ENCODE peak calls at places on chromosomes 7 and 10, in nine cellular contexts. U is CD8-positive, alpha-beta memory T cell; A is RWPE2; W is SJSA1; Y is stomach; N is MM.1S; F is CD4-positive, alpha-beta memory T cell; Z is OCI-LY7; P is body of pancreas. G is an unnamed sample.
A peak's percentile ranks its signal among the peaks of the same experiment; 100 is the strongest.

GRCh38 chr10:5606864-5607263 is 59.5 kb downstream of the ASB13 start:
- DNase-seq in A (no peak), N (no peak), W (no peak), Z (peak; percentile 43), Y (no peak), P (no peak), U (no peak), F (no peak), G (no peak)

GRCh38 chr10:47245731-47246350 is 54.2 kb upstream of the GDF10 start:
- DNase-seq in U (no peak), Z (no peak), F (no peak), N (no peak), P (no peak), A (no peak), W (no peak), Y (no peak), G (no peak)

GRCh38 chr7:140625908-140626868 is 14.4 kb downstream of the DENND2A start:
- DNase-seq in U (no peak), Y (peak; percentile 72), W (peak; percentile 99), A (peak; percentile 91), N (no peak), P (peak; percentile 54), Z (no peak), F (no peak), G (no peak)

GRCh38 chr7:130371059-130371458 is 9.2 kb upstream of the CPA1 start:
- DNase-seq in W (no peak), F (no peak), N (no peak), U (no peak), Z (no peak), P (peak; percentile 46), Y (peak; percentile 35), A (no peak), G (no peak)

GRCh38 chr7:142626420-142627035 is 122.7 kb upstream of the PRSS1 start:
- DNase-seq in W (peak; percentile 16), A (no peak), Z (peak; percentile 66), U (peak; percentile 68), P (peak; percentile 75), F (peak; percentile 60), Y (peak; percentile 64), N (peak; percentile 80), G (peak; percentile 70)

GRCh38 chr7:55140221-55140980 is 121.6 kb downstream of the EGFR start:
- DNase-seq in N (no peak), A (no peak), F (no peak), Z (no peak), P (no peak), W (no peak), U (no peak), Y (no peak), G (no peak)

GRCh38 chr10:71382757-71383156 is 14.0 kb upstream of the CDH23 start:
- DNase-seq in N (no peak), F (no peak), P (no peak), A (no peak), Z (no peak), Y (no peak), W (no peak), U (no peak), G (no peak)

GRCh38 chr7:76372984-76373833 is 14.4 kb upstream of the YWHAG start:
- DNase-seq in Z (no peak), F (no peak), N (no peak), U (no peak), A (no peak), W (no peak), Y (no peak), P (no peak), G (no peak)

GRCh38 chr10:78727251-78727650 is 341.5 kb upstream of the ZMIZ1 start:
- DNase-seq in U (no peak), W (no peak), F (no peak), N (no peak), A (no peak), Y (no peak), Z (no peak), P (no peak), G (no peak)

GRCh38 chr10:80158126-80158525 is 25.6 kb downstream of the PLAC9 start:
- DNase-seq in Z (no peak), F (no peak), A (no peak), U (no peak), P (no peak), W (no peak), N (no peak), Y (no peak), G (no peak)
- H3K4me3 ChIP-seq in Z (no peak overlapping the region), F (no peak overlapping the region), A (no peak overlapping the region), U (no peak overlapping the region), P (no peak overlapping the region), W (no peak overlapping the region), N (no peak overlapping the region), Y (no peak overlapping the region), G (no peak overlapping the region)

GRCh38 chr10:95411635-95412034 is 120.8 kb upstream of the PDLIM1 start:
- DNase-seq in U (no peak), P (no peak), Z (no peak), A (no peak), F (no peak), W (no peak), Y (no peak), N (no peak), G (no peak)

GRCh38 chr10:95414844-95415545 is 124.2 kb upstream of the PDLIM1 start:
- DNase-seq in Z (no peak), Y (no peak), U (no peak), W (no peak), N (no peak), P (no peak), A (no peak), F (no peak), G (no peak)

GRCh38 chr10:95414016-95414830 is 123.4 kb upstream of the PDLIM1 start:
- DNase-seq in Z (no peak), F (no peak), N (no peak), P (no peak), A (no peak), U (no peak), Y (no peak), W (no peak), G (no peak)

GRCh38 chr10:95415631-95416031 is 124.8 kb upstream of the PDLIM1 start:
- DNase-seq in W (no peak), Z (no peak), A (no peak), Y (no peak), P (no peak), N (no peak), F (no peak), U (no peak), G (no peak)

DNA sequence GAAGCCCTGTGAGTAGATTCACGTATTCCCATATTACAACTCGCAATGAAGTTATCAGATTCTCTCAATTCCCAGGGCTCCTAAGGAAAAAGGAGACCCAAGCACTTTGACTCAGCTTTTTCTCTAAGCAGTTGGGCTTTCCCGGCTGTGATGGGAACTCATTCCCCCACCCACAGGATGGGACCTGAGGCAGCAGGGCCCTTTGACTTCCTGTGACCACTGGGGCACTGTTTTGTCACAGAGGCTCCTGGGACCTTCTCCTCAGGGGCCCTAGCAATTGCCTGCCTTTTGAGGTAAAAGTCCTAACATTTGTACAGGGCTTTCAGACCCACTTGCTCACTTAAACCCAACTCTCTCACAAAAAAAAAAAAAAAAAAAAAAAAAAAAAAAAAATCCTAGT is 122.8 kb upstream of the PDLIM1 start:
- DNase-seq in U (no peak), F (no peak), W (no peak), Z (no peak), N (no peak), P (no peak), Y (no peak), A (no peak), G (no peak)
- H3K9me3 ChIP-seq in U (no peaks in the 10 kb centered on the region), F (no peaks in the 10 kb centered on the region), W (no peaks in the 10 kb centered on the region), Z (no peaks in the 10 kb centered on the region), N (no peaks in the 10 kb centered on the region), P (no peaks in the 10 kb centered on the region), Y (no peaks in the 10 kb centered on the region), A (no peaks in the 10 kb centered on the region), G (no peaks in the 10 kb centered on the region)

GRCh38 chr7:6691103-6691502 is 15.6 kb downstream of the ZNF12 start:
- DNase-seq in Z (no peak), U (no peak), W (peak; percentile 19), N (no peak), P (no peak), A (no peak), F (no peak), Y (no peak), G (no peak)

GRCh38 chr7:6691609-6692106 is 15.1 kb downstream of the ZNF12 start:
- DNase-seq in W (peak; percentile 39), Z (no peak), F (no peak), P (no peak), Y (no peak), U (no peak), N (no peak), A (no peak), G (no peak)
- H3K4me3 ChIP-seq in W (no peak overlapping the region), Z (no peak overlapping the region), F (no peak overlapping the region), P (no peak overlapping the region), Y (no peak overlapping the region), U (no peak overlapping the region), N (no peak overlapping the region), A (no peak overlapping the region), G (no peak overlapping the region)

DNA sequence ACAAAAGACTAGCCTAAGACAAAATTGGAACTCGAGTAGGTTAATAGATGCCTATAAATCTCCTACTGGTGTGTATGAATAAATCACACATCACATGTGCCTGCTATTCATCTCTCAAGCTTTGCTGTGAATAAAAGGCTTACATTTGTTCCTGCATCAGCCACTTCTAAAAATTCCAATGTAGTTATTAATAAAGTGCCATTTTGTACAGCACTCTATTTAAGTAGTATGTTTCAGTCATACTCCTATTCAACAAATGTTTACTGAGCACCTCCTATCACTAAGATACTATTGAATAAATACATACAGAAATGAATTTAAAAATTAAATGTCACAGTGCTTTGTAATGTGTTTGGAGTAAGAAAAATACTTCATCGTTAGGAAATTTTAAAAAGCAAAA is 486.3 kb downstream of the NRG3 start:
- DNase-seq in Y (no peak), Z (no peak), F (no peak), U (no peak), P (no peak), W (no peak), A (no peak), N (no peak), G (no peak)
- H3K9me3 ChIP-seq in Y (no peaks in the 10 kb centered on the region), Z (no peaks in the 10 kb centered on the region), F (no peaks in the 10 kb centered on the region), U (no peaks in the 10 kb centered on the region), P (no peaks in the 10 kb centered on the region), W (peaks cover 3% of the 10 kb centered on the region), A (peaks cover 4% of the 10 kb centered on the region), N (no peaks in the 10 kb centered on the region), G (no peaks in the 10 kb centered on the region)

GRCh38 chr7:149690688-149691446 is 82.5 kb downstream of the ZNF467 start:
- DNase-seq in F (no peak), P (peak; percentile 24), U (no peak), W (peak; percentile 22), N (no peak), A (no peak), Z (no peak), Y (no peak), G (no peak)
- H3K4me3 ChIP-seq in F (no peak overlapping the region), P (no peak overlapping the region), U (no peak overlapping the region), W (no peak overlapping the region), N (no peak overlapping the region), A (no peak overlapping the region), Z (no peak overlapping the region), Y (no peak overlapping the region), G (peak overlapping the region; percentile 27)

GRCh38 chr7:157962458-157963306 is 624.9 kb downstream of the PTPRN2 start:
- DNase-seq in Y (no peak), F (no peak), A (no peak), U (no peak), Z (no peak), N (no peak), P (no peak), W (no peak), G (no peak)
- H3K9me3 ChIP-seq in Y (peaks cover 8% of the 10 kb centered on the region), F (no peaks in the 10 kb centered on the region), A (peaks cover 4% of the 10 kb centered on the region), U (no peaks in the 10 kb centered on the region), Z (no peaks in the 10 kb centered on the region), N (no peaks in the 10 kb centered on the region), P (no peaks in the 10 kb centered on the region), W (peaks cover 20% of the 10 kb centered on the region), G (peaks cover 14% of the 10 kb centered on the region)